ENCODE peak calls at places on chromosomes 1 and 21, in seven cellular contexts. Q, P, L, F, W, S and E are unnamed samples.

GRCh38 chr21:14763695-14764064 is 217.6 kb upstream of the SAMSN1 start:
- DNase-seq in W (no peak), L (no peak), P (no peak), S (no peak), F (no peak), Q (no peak), E (no peak)

GRCh38 chr1:54463259-54464030 is 57.3 kb upstream of the SSBP3 start:
- DNase-seq in P (no peak), L (no peak), S (no peak), Q (peak), W (no peak), F (no peak), E (no peak)

GRCh38 chr1:36781098-36781497 is 253.2 kb downstream of the GRIK3 start:
- DNase-seq in P (no peak), W (no peak), L (no peak), F (no peak), Q (no peak), S (no peak), E (no peak)

GRCh38 chr21:34822209-34822608 is 153.4 kb downstream of the CLIC6 start:
- DNase-seq in Q (no peak), S (no peak), L (no peak), F (no peak), W (no peak), P (no peak), E (no peak)

GRCh38 chr1:111758373-111758772 is 2.7 kb downstream of the DDX20 start:
- DNase-seq in F (no peak), P (no peak), S (no peak), Q (no peak), L (no peak), W (no peak), E (no peak)

GRCh38 chr1:58000821-58001220 is 545.7 kb downstream of the OMA1 start:
- DNase-seq in S (no peak), W (no peak), P (no peak), L (no peak), F (no peak), Q (no peak), E (no peak)

GRCh38 chr1:206503591-206504362 is 3.6 kb upstream of the RASSF5 start:
- DNase-seq in W (no peak), F (peak), L (peak), Q (no peak), S (peak), P (peak), E (no peak)

GRCh38 chr1:180505732-180506335 is 3.5 kb upstream of the ACBD6 start:
- DNase-seq in W (no peak), F (peak), S (no peak), Q (no peak), P (no peak), L (no peak), E (no peak)

GRCh38 chr1:14067686-14068085 is 367.7 kb downstream of the PRDM2 start:
- DNase-seq in Q (no peak), S (no peak), W (no peak), L (no peak), P (no peak), F (no peak), E (no peak)

DNA sequence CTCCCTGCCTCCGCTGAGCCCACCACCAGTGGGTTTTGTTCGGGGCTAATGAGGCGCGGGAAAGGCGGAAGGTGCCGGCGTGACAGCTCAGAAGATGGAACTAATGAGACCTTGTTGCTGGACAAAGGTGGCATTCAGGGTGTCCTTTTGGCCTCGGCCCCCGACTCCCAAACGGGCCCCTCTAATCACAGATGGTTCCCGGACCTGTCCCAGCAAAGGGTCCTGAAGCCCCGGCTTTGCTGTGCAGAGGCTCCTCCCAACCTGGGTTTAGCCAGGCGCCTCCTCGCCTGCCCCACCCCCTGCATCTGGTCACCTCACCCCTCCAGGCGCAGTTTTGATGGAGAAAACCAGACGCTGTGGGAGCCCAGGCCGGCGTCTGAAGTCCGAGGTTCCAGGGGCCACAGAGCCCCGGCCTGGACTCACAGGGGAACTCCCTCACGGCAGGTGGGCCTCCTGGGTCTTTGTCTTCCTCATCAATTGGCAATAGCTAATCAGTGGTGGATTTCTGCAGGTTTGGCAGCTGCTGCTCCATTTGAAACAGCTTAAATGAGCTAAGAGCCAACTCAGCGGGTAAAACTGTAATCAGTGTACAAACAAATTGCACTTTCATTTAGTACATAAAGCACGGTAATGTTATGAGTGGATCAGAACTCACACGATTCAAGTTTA is 44.3 kb upstream of the ADARB1 start:
- DNase-seq in F (no peak), W (no peak), S (no peak), L (no peak), P (no peak), Q (no peak), E (no peak)
- H3K27ac ChIP-seq in F (no peak), W (no peak), S (peak), L (no peak), P (no peak), Q (no peak), E (peak)

DNA sequence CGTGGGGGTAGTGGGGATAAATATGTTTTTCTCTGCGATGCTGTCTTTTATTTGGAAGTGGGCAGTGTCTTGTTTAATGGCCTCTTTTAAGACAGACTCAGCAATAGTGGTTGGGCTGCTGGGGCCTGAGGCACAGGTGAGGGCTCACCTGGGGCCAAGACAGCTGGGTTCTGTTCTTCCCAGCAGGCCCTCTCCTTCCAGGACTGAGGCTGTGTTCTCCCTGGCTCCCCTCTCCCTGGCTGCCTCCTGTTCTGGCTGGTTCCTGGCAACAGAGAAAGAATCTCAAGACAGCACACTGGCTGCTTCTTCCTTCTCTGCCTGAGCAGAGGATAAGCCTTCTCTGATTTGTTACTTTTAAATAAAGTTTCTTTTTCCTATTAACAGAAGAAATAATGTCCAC is 7.4 kb upstream of the GRHL3 start:
- DNase-seq in Q (no peak), S (no peak), F (no peak), P (no peak), L (no peak), W (no peak), E (no peak)
- TF ChIP-seq CTCF in Q (no peak), S (no peak), F (no peak), P (no peak), L (no peak), W (no peak), E (no peak)

GRCh38 chr1:45340816-45341215 is 576 bp upstream of the MUTYH start:
- DNase-seq in S (no peak), L (no peak), W (no peak), F (no peak), Q (no peak), P (no peak), E (no peak)
- H3K27ac ChIP-seq in S (peak), L (peak), W (no peak), F (peak), Q (peak), P (peak), E (no peak)

GRCh38 chr1:6105763-6106162 is 60.1 kb downstream of the KCNAB2 start:
- DNase-seq in S (no peak), P (no peak), Q (no peak), W (no peak), F (no peak), L (no peak), E (no peak)

GRCh38 chr1:6104631-6105030 is 58.9 kb downstream of the KCNAB2 start:
- DNase-seq in W (no peak), Q (no peak), L (no peak), P (no peak), S (peak), F (no peak), E (no peak)

GRCh38 chr1:6103854-6104530 is 58.3 kb downstream of the KCNAB2 start:
- DNase-seq in L (no peak), W (no peak), P (no peak), F (no peak), S (no peak), Q (no peak), E (no peak)

GRCh38 chr1:6106321-6106731 is 60.6 kb downstream of the KCNAB2 start:
- DNase-seq in Q (no peak), P (no peak), F (no peak), S (peak), L (no peak), W (no peak), E (no peak)

GRCh38 chr1:6105218-6105679 is 59.6 kb downstream of the KCNAB2 start:
- DNase-seq in S (no peak), W (no peak), P (no peak), Q (no peak), F (no peak), L (no peak), E (no peak)
- TF ChIP-seq CTCF in S (no peak), W (peak), P (no peak), Q (no peak), F (no peak), L (no peak), E (no peak)

DNA sequence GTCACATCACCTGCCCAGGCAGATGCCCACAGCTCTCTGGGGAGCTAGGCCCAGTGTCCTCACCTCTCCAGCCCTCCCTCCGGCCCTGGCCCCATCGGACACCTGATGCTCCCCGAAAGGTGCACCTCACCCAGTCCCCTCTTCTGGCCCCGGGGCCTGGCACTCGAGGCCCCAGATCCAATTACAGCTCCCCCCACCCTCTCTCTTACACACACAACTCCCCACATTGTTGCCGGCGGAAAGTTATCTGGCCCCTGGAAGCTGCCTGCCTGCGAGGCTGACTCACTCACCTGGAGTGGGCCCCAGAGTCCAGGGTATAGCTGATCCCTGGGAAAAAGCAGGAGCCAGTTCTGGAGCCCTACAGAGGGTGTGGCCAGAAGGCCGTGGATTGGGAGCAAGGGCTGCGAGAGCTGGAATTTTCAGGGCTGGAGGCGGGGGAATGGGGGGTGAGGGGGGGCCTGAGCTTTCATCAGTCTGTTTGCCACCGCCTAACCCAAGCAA is 1.1 kb downstream of the FBXO2 start:
- DNase-seq in S (no peak), Q (no peak), L (no peak), W (peak), P (peak), F (peak), E (peak)
- H3K27ac ChIP-seq in S (no peak), Q (no peak), L (no peak), W (no peak), P (no peak), F (no peak), E (peak)